ENCODE peak calls at places on chromosomes 16 and 17, in nine cellular contexts. R, M, S, T, W, P, L, H and O are unnamed samples.

GRCh38 chr17:31789707-31790505 is 69.1 kb downstream of the COPRS start:
- DNase-seq in R (no peak), M (no peak), S (no peak), T (no peak), W (no peak), P (no peak), L (no peak), H (no peak), O (peak)

GRCh38 chr17:73641779-73642580 is 2.3 kb downstream of the SDK2 start:
- DNase-seq in R (no peak), M (no peak), S (no peak), T (no peak), W (no peak), P (no peak), L (no peak), H (no peak), O (no peak)

GRCh38 chr16:2774161-2774891 is 2.8 kb downstream of the ELOB start:
- DNase-seq in R (no peak), M (no peak), S (no peak), T (no peak), W (no peak), P (no peak), L (no peak), H (no peak), O (no peak)

GRCh38 chr17:7589204-7589868 is 558 bp downstream of the SOX15 start:
- DNase-seq in R (no peak), M (no peak), S (peak), T (peak), W (peak), P (peak), L (peak), H (peak), O (no peak)

GRCh38 chr17:76353004-76353598 is 615 bp downstream of the PRPSAP1 start:
- DNase-seq in R (no peak), M (peak), S (peak), T (no peak), W (peak), P (peak), L (no peak), H (no peak), O (no peak)

GRCh38 chr16:57892447-57893096 is 78.4 kb downstream of the CNGB1 start:
- DNase-seq in R (no peak), M (no peak), S (no peak), T (no peak), W (no peak), P (no peak), L (no peak), H (no peak), O (no peak)

GRCh38 chr17:82534401-82534812 is 14.9 kb downstream of the FOXK2 start:
- DNase-seq in R (no peak), M (peak), S (no peak), T (no peak), W (no peak), P (no peak), L (no peak), H (no peak), O (peak)

GRCh38 chr17:76561799-76562268 is 22.0 kb downstream of the PRCD start:
- DNase-seq in R (no peak), M (no peak), S (no peak), T (no peak), W (no peak), P (no peak), L (peak), H (no peak), O (no peak)